ENCODE peak calls at places on chromosomes 4 and X, in ten cellular contexts. One of them, this sample, is unnamed.

GRCh38 chr4:168604496-168605373 is 107.9 kb downstream of the PALLD start:
- DNase-seq in breast epithelium: no peak
- DNase-seq in tibial nerve: no peak
- DNase-seq in fibroblast of the aortic adventitia: peak
- DNase-seq in cardiac muscle cell: no peak
- DNase-seq in fibroblast of pulmonary artery: peak
- DNase-seq in pancreas: no peak
- DNase-seq in transverse colon: no peak
- DNase-seq in cardiac fibroblast: peak
- DNase-seq in astrocyte of the spinal cord: peak
- DNase-seq in this sample: peak

GRCh38 chr4:121668368-121669162 is 28.2 kb downstream of the ANXA5 start:
- DNase-seq in cardiac muscle cell: no peak
- DNase-seq in breast epithelium: no peak
- DNase-seq in pancreas: no peak
- DNase-seq in fibroblast of pulmonary artery: peak
- DNase-seq in transverse colon: no peak
- DNase-seq in astrocyte of the spinal cord: peak
- DNase-seq in fibroblast of the aortic adventitia: peak
- DNase-seq in cardiac fibroblast: peak
- DNase-seq in tibial nerve: no peak
- DNase-seq in this sample: peak

GRCh38 chr4:13642163-13642562 is 14.6 kb upstream of the BOD1L1 start:
- DNase-seq in fibroblast of the aortic adventitia: peak
- DNase-seq in cardiac muscle cell: no peak
- DNase-seq in fibroblast of pulmonary artery: peak
- DNase-seq in cardiac fibroblast: peak
- DNase-seq in breast epithelium: no peak
- DNase-seq in pancreas: no peak
- DNase-seq in transverse colon: no peak
- DNase-seq in tibial nerve: no peak
- DNase-seq in astrocyte of the spinal cord: peak
- DNase-seq in this sample: peak

GRCh38 chrX:73448379-73448778 is 1.5 kb downstream of the CDX4 start:
- DNase-seq in fibroblast of pulmonary artery: no peak
- DNase-seq in astrocyte of the spinal cord: no peak
- DNase-seq in cardiac fibroblast: no peak
- DNase-seq in breast epithelium: no peak
- DNase-seq in fibroblast of the aortic adventitia: no peak
- DNase-seq in cardiac muscle cell: peak
- DNase-seq in tibial nerve: no peak
- DNase-seq in transverse colon: no peak
- DNase-seq in pancreas: peak
- DNase-seq in this sample: no peak

GRCh38 chr4:38804654-38805295 is at the start of gene TLR1:
- DNase-seq in fibroblast of pulmonary artery: peak
- DNase-seq in cardiac fibroblast: peak
- DNase-seq in pancreas: no peak
- DNase-seq in fibroblast of the aortic adventitia: peak
- DNase-seq in tibial nerve: no peak
- DNase-seq in transverse colon: no peak
- DNase-seq in breast epithelium: no peak
- DNase-seq in cardiac muscle cell: peak
- DNase-seq in astrocyte of the spinal cord: peak
- DNase-seq in this sample: peak

GRCh38 chr4:65170768-65171514 is 499.3 kb downstream of the EPHA5 start:
- DNase-seq in breast epithelium: no peak
- DNase-seq in cardiac muscle cell: no peak
- DNase-seq in pancreas: no peak
- DNase-seq in tibial nerve: no peak
- DNase-seq in cardiac fibroblast: peak
- DNase-seq in transverse colon: no peak
- DNase-seq in fibroblast of pulmonary artery: peak
- DNase-seq in astrocyte of the spinal cord: no peak
- DNase-seq in fibroblast of the aortic adventitia: no peak
- DNase-seq in this sample: no peak

GRCh38 chr4:145061325-145061920 is 36.6 kb downstream of the ANAPC10 start:
- DNase-seq in astrocyte of the spinal cord: peak
- DNase-seq in cardiac fibroblast: peak
- DNase-seq in tibial nerve: no peak
- DNase-seq in pancreas: no peak
- DNase-seq in breast epithelium: no peak
- DNase-seq in cardiac muscle cell: peak
- DNase-seq in fibroblast of pulmonary artery: peak
- DNase-seq in transverse colon: no peak
- DNase-seq in fibroblast of the aortic adventitia: peak
- DNase-seq in this sample: peak

GRCh38 chr4:183624548-183624947 is 34.4 kb downstream of the RWDD4 start:
- DNase-seq in fibroblast of pulmonary artery: no peak
- DNase-seq in tibial nerve: no peak
- DNase-seq in cardiac fibroblast: no peak
- DNase-seq in cardiac muscle cell: no peak
- DNase-seq in breast epithelium: no peak
- DNase-seq in transverse colon: no peak
- DNase-seq in astrocyte of the spinal cord: no peak
- DNase-seq in fibroblast of the aortic adventitia: no peak
- DNase-seq in pancreas: no peak
- DNase-seq in this sample: no peak

DNA sequence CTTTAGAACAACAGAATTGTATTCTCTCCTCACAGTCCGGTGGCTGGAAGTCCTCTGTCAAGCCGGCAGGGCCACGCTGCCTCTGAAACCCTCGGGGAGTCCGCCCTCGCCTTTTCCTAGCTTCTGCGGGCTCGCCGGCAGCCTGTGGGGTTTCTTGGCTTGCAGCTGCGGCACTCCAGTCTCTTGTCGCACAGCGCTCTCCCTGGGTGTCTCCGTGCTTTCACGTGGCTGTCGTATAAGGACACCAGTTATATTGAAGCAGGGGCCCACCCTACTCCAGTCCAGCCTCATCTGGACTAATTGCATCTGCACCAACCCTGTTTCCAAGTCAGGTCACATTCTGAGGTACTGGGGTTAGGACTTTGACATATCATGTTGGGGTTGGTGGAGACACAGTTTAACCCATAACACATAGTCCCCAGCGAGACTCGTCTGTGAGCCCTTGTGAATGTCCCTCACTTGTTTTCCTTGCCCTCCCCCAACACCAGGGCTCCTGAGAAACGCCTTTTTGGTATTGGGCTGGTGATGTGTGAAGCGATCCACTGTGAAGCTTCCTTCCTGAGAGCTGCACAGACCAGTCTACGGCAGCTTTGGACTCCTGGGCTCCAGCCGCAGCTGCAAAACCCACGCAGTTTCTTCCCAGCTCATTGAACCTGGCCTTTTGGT is 22.7 kb downstream of the TMEM131L start:
- DNase-seq in breast epithelium: no peak
- DNase-seq in astrocyte of the spinal cord: peak
- DNase-seq in cardiac muscle cell: no peak
- DNase-seq in transverse colon: no peak
- DNase-seq in pancreas: no peak
- DNase-seq in tibial nerve: no peak
- DNase-seq in cardiac fibroblast: peak
- DNase-seq in fibroblast of the aortic adventitia: no peak
- DNase-seq in fibroblast of pulmonary artery: peak
- DNase-seq in this sample: no peak
- H3K4me3 ChIP-seq in breast epithelium: peak
- H3K4me3 ChIP-seq in astrocyte of the spinal cord: no peak
- H3K4me3 ChIP-seq in cardiac muscle cell: no peak
- H3K4me3 ChIP-seq in transverse colon: peak
- H3K4me3 ChIP-seq in pancreas: no peak
- H3K4me3 ChIP-seq in tibial nerve: peak
- H3K4me3 ChIP-seq in cardiac fibroblast: no peak
- H3K4me3 ChIP-seq in fibroblast of the aortic adventitia: no peak
- H3K4me3 ChIP-seq in fibroblast of pulmonary artery: no peak
- H3K4me3 ChIP-seq in this sample: no peak

GRCh38 chr4:127997534-127998388 is 32.6 kb downstream of the ABHD18 start:
- DNase-seq in fibroblast of pulmonary artery: peak
- DNase-seq in breast epithelium: no peak
- DNase-seq in tibial nerve: no peak
- DNase-seq in transverse colon: no peak
- DNase-seq in pancreas: no peak
- DNase-seq in cardiac muscle cell: peak
- DNase-seq in astrocyte of the spinal cord: peak
- DNase-seq in cardiac fibroblast: peak
- DNase-seq in fibroblast of the aortic adventitia: peak
- DNase-seq in this sample: no peak
- TF ChIP-seq CTCF in fibroblast of pulmonary artery: peak
- TF ChIP-seq CTCF in breast epithelium: no peak
- TF ChIP-seq CTCF in tibial nerve: no peak
- TF ChIP-seq CTCF in transverse colon: no peak
- TF ChIP-seq CTCF in pancreas: peak
- TF ChIP-seq CTCF in cardiac muscle cell: peak
- TF ChIP-seq CTCF in astrocyte of the spinal cord: peak
- TF ChIP-seq CTCF in cardiac fibroblast: peak
- TF ChIP-seq CTCF in fibroblast of the aortic adventitia: peak
- TF ChIP-seq CTCF in this sample: peak

GRCh38 chrX:40012800-40013682 is 84.7 kb downstream of the BCOR start:
- DNase-seq in fibroblast of the aortic adventitia: peak
- DNase-seq in cardiac fibroblast: peak
- DNase-seq in tibial nerve: peak
- DNase-seq in fibroblast of pulmonary artery: peak
- DNase-seq in breast epithelium: peak
- DNase-seq in transverse colon: peak
- DNase-seq in astrocyte of the spinal cord: peak
- DNase-seq in cardiac muscle cell: peak
- DNase-seq in pancreas: peak
- DNase-seq in this sample: no peak

GRCh38 chrX:40018021-40018420 is 79.7 kb downstream of the BCOR start:
- DNase-seq in cardiac fibroblast: no peak
- DNase-seq in fibroblast of pulmonary artery: no peak
- DNase-seq in pancreas: no peak
- DNase-seq in transverse colon: no peak
- DNase-seq in astrocyte of the spinal cord: no peak
- DNase-seq in tibial nerve: no peak
- DNase-seq in fibroblast of the aortic adventitia: no peak
- DNase-seq in breast epithelium: no peak
- DNase-seq in cardiac muscle cell: no peak
- DNase-seq in this sample: no peak

GRCh38 chrX:40016702-40017101 is 81.1 kb downstream of the BCOR start:
- DNase-seq in astrocyte of the spinal cord: no peak
- DNase-seq in transverse colon: no peak
- DNase-seq in tibial nerve: no peak
- DNase-seq in breast epithelium: no peak
- DNase-seq in cardiac muscle cell: no peak
- DNase-seq in pancreas: no peak
- DNase-seq in fibroblast of the aortic adventitia: no peak
- DNase-seq in cardiac fibroblast: no peak
- DNase-seq in fibroblast of pulmonary artery: no peak
- DNase-seq in this sample: no peak

GRCh38 chrX:40012039-40012799 is 85.5 kb downstream of the BCOR start:
- DNase-seq in cardiac fibroblast: peak
- DNase-seq in astrocyte of the spinal cord: peak
- DNase-seq in breast epithelium: peak
- DNase-seq in transverse colon: peak
- DNase-seq in tibial nerve: peak
- DNase-seq in pancreas: peak
- DNase-seq in fibroblast of the aortic adventitia: peak
- DNase-seq in fibroblast of pulmonary artery: peak
- DNase-seq in cardiac muscle cell: no peak
- DNase-seq in this sample: no peak

GRCh38 chrX:40015693-40016092 is 82.1 kb downstream of the BCOR start:
- DNase-seq in pancreas: no peak
- DNase-seq in transverse colon: no peak
- DNase-seq in tibial nerve: no peak
- DNase-seq in fibroblast of the aortic adventitia: no peak
- DNase-seq in cardiac muscle cell: no peak
- DNase-seq in cardiac fibroblast: no peak
- DNase-seq in fibroblast of pulmonary artery: no peak
- DNase-seq in breast epithelium: no peak
- DNase-seq in astrocyte of the spinal cord: no peak
- DNase-seq in this sample: no peak
- H3K4me3 ChIP-seq in pancreas: no peak
- H3K4me3 ChIP-seq in transverse colon: no peak
- H3K4me3 ChIP-seq in tibial nerve: no peak
- H3K4me3 ChIP-seq in fibroblast of the aortic adventitia: no peak
- H3K4me3 ChIP-seq in cardiac muscle cell: no peak
- H3K4me3 ChIP-seq in cardiac fibroblast: no peak
- H3K4me3 ChIP-seq in fibroblast of pulmonary artery: no peak
- H3K4me3 ChIP-seq in breast epithelium: no peak
- H3K4me3 ChIP-seq in astrocyte of the spinal cord: no peak
- H3K4me3 ChIP-seq in this sample: no peak

GRCh38 chr4:138439143-138439581 is 197.0 kb upstream of the SLC7A11 start:
- DNase-seq in tibial nerve: no peak
- DNase-seq in fibroblast of pulmonary artery: peak
- DNase-seq in breast epithelium: no peak
- DNase-seq in cardiac fibroblast: peak
- DNase-seq in fibroblast of the aortic adventitia: peak
- DNase-seq in transverse colon: no peak
- DNase-seq in cardiac muscle cell: no peak
- DNase-seq in astrocyte of the spinal cord: peak
- DNase-seq in pancreas: no peak
- DNase-seq in this sample: peak
- TF ChIP-seq CTCF in tibial nerve: no peak
- TF ChIP-seq CTCF in fibroblast of pulmonary artery: no peak
- TF ChIP-seq CTCF in breast epithelium: no peak
- TF ChIP-seq CTCF in cardiac fibroblast: no peak
- TF ChIP-seq CTCF in fibroblast of the aortic adventitia: no peak
- TF ChIP-seq CTCF in transverse colon: no peak
- TF ChIP-seq CTCF in cardiac muscle cell: no peak
- TF ChIP-seq CTCF in astrocyte of the spinal cord: no peak
- TF ChIP-seq CTCF in pancreas: no peak
- TF ChIP-seq CTCF in this sample: no peak

GRCh38 chr4:20960291-20960690 is 260.0 kb downstream of the PACRGL start:
- DNase-seq in pancreas: no peak
- DNase-seq in astrocyte of the spinal cord: no peak
- DNase-seq in cardiac fibroblast: no peak
- DNase-seq in cardiac muscle cell: no peak
- DNase-seq in transverse colon: no peak
- DNase-seq in breast epithelium: no peak
- DNase-seq in fibroblast of the aortic adventitia: no peak
- DNase-seq in tibial nerve: no peak
- DNase-seq in fibroblast of pulmonary artery: no peak
- DNase-seq in this sample: no peak

GRCh38 chr4:20954541-20954940 is 254.3 kb downstream of the PACRGL start:
- DNase-seq in pancreas: no peak
- DNase-seq in transverse colon: no peak
- DNase-seq in fibroblast of pulmonary artery: no peak
- DNase-seq in fibroblast of the aortic adventitia: no peak
- DNase-seq in cardiac fibroblast: no peak
- DNase-seq in breast epithelium: no peak
- DNase-seq in tibial nerve: no peak
- DNase-seq in astrocyte of the spinal cord: no peak
- DNase-seq in cardiac muscle cell: no peak
- DNase-seq in this sample: no peak
- H3K4me3 ChIP-seq in pancreas: no peak
- H3K4me3 ChIP-seq in transverse colon: no peak
- H3K4me3 ChIP-seq in fibroblast of pulmonary artery: no peak
- H3K4me3 ChIP-seq in fibroblast of the aortic adventitia: no peak
- H3K4me3 ChIP-seq in cardiac fibroblast: no peak
- H3K4me3 ChIP-seq in breast epithelium: no peak
- H3K4me3 ChIP-seq in tibial nerve: no peak
- H3K4me3 ChIP-seq in astrocyte of the spinal cord: no peak
- H3K4me3 ChIP-seq in cardiac muscle cell: no peak
- H3K4me3 ChIP-seq in this sample: no peak

This sample was measured in astrocyte of the cerebellum.